ENCODE peak calls at places on chromosome 1, in nine cellular contexts. F is NAMALWA; N is H7; L is ACHN; C is psoas muscle; Z is fibroblast of the conjunctiva; R is stimulated activated CD4-positive, alpha-beta T cell treated with anti-CD3 and anti-CD28 coated beads, Interleukin-4, amount 100 ng/mL, for 24 hours; I is activated CD4-positive, CD25-positive, alpha-beta regulatory T cell treated with anti-CD3 and anti-CD28 coated beads, Interleukin-2, amount 50 U/mL, for 72 hours; Y is activated naive CD4-positive, alpha-beta T cell. M is an unnamed sample.

GRCh38 chr1:6041432-6042062 is 4.1 kb upstream of the KCNAB2 start:
- DNase-seq in F (peak; percentile 46), N (peak; percentile 97), L (peak; percentile 29), C (peak; percentile 39), Z (no peak), R (peak; percentile 15), I (no peak), Y (no peak), M (no peak)

GRCh38 chr1:55217226-55217996 is 2.2 kb upstream of the USP24 start:
- DNase-seq in F (peak; percentile 71), N (no peak), L (no peak), C (no peak), Z (no peak), R (peak; percentile 19), I (no peak), Y (no peak), M (no peak)

GRCh38 chr1:22309572-22309971 is 142.1 kb upstream of the ZBTB40 start:
- DNase-seq in F (no peak), N (no peak), L (no peak), C (no peak), Z (no peak), R (no peak), I (peak; percentile 8), Y (no peak), M (no peak)

GRCh38 chr1:83583351-83584014 is 415.4 kb downstream of the TTLL7 start:
- DNase-seq in F (peak; percentile 28), N (no peak), L (no peak), C (no peak), Z (peak; percentile 1), R (peak; percentile 12), I (no peak), Y (no peak), M (no peak)

GRCh38 chr1:10001016-10001665 is 4.1 kb downstream of the RBP7 start:
- DNase-seq in F (no peak), N (no peak), L (no peak), C (no peak), Z (no peak), R (no peak), I (no peak), Y (no peak), M (no peak)

GRCh38 chr1:210292276-210292851 is 36.3 kb upstream of the HHAT start:
- DNase-seq in F (no peak), N (peak; percentile 95), L (peak; percentile 70), C (peak; percentile 55), Z (peak; percentile 41), R (peak; percentile 24), I (peak; percentile 33), Y (peak; percentile 3), M (no peak)

GRCh38 chr1:211229365-211229759 is 29.8 kb upstream of the RCOR3 start:
- DNase-seq in F (no peak), N (no peak), L (no peak), C (no peak), Z (no peak), R (no peak), I (no peak), Y (no peak), M (no peak)

GRCh38 chr1:234862360-234862943 is 252.5 kb upstream of the IRF2BP2 start:
- DNase-seq in F (no peak), N (no peak), L (no peak), C (no peak), Z (no peak), R (no peak), I (no peak), Y (no peak), M (no peak)